ENCODE peak calls at places on chromosomes 12 and 14, in four cellular contexts. One of them, this sample, is unnamed.
A peak's percentile ranks its signal among the peaks of the same experiment; 100 is the strongest.

GRCh38 chr12:7162691-7163114 is 26.8 kb upstream of the PEX5 start:
- DNase-seq in IMR-90: no peak
- DNase-seq in left ventricle myocardium inferior: no peak
- DNase-seq in fibroblast of lung: no peak
- DNase-seq in this sample: no peak

GRCh38 chr12:12734561-12735071 is 17.4 kb downstream of the CDKN1B start:
- DNase-seq in IMR-90: peak; percentile 75
- DNase-seq in left ventricle myocardium inferior: no peak
- DNase-seq in fibroblast of lung: no peak
- DNase-seq in this sample: no peak

GRCh38 chr12:21989819-21990412 is 48.7 kb upstream of the ABCC9 start:
- DNase-seq in IMR-90: peak; percentile 66
- DNase-seq in left ventricle myocardium inferior: no peak
- DNase-seq in fibroblast of lung: peak; percentile 74
- DNase-seq in this sample: peak; percentile 10

GRCh38 chr12:14280921-14281320 is 84.6 kb upstream of the ATF7IP start:
- DNase-seq in IMR-90: no peak
- DNase-seq in left ventricle myocardium inferior: no peak
- DNase-seq in fibroblast of lung: no peak
- DNase-seq in this sample: no peak

GRCh38 chr14:24952851-24953666 is 96.9 kb downstream of the STXBP6 start:
- DNase-seq in IMR-90: peak; percentile 26
- DNase-seq in left ventricle myocardium inferior: no peak
- DNase-seq in fibroblast of lung: no peak
- DNase-seq in this sample: no peak

GRCh38 chr14:23070262-23071129 is 13.2 kb upstream of the CDH24 start:
- DNase-seq in IMR-90: no peak
- DNase-seq in left ventricle myocardium inferior: no peak
- DNase-seq in fibroblast of lung: no peak
- DNase-seq in this sample: no peak

GRCh38 chr12:132608231-132609171 is 1.9 kb downstream of the LRCOL1 start:
- DNase-seq in IMR-90: no peak
- DNase-seq in left ventricle myocardium inferior: no peak
- DNase-seq in fibroblast of lung: peak; percentile 58
- DNase-seq in this sample: no peak

GRCh38 chr14:21039059-21039422 is 3.1 kb upstream of the RNASE7 start:
- DNase-seq in IMR-90: peak; percentile 43
- DNase-seq in left ventricle myocardium inferior: peak; percentile 88
- DNase-seq in fibroblast of lung: peak; percentile 70
- DNase-seq in this sample: peak; percentile 20

GRCh38 chr12:130041983-130042812 is 120.1 kb upstream of the FZD10 start:
- DNase-seq in IMR-90: no peak
- DNase-seq in left ventricle myocardium inferior: no peak
- DNase-seq in fibroblast of lung: no peak
- DNase-seq in this sample: no peak

GRCh38 chr12:63826002-63826585 is 18.4 kb upstream of the SRGAP1 start:
- DNase-seq in IMR-90: peak; percentile 82
- DNase-seq in left ventricle myocardium inferior: no peak
- DNase-seq in fibroblast of lung: peak; percentile 90
- DNase-seq in this sample: no peak

GRCh38 chr12:70609739-70610491 is 27.3 kb downstream of the PTPRB start:
- DNase-seq in IMR-90: no peak
- DNase-seq in left ventricle myocardium inferior: peak; percentile 61
- DNase-seq in fibroblast of lung: peak; percentile 10
- DNase-seq in this sample: no peak

GRCh38 chr14:100148837-100149731 is 10.4 kb downstream of the DEGS2 start:
- DNase-seq in IMR-90: no peak
- DNase-seq in left ventricle myocardium inferior: no peak
- DNase-seq in fibroblast of lung: no peak
- DNase-seq in this sample: no peak

GRCh38 chr12:132689227-132689626 is 1.8 kb downstream of the PXMP2 start:
- DNase-seq in IMR-90: no peak
- DNase-seq in left ventricle myocardium inferior: no peak
- DNase-seq in fibroblast of lung: no peak
- DNase-seq in this sample: no peak

GRCh38 chr14:60618200-60618599 is 31.1 kb downstream of the SIX1 start:
- DNase-seq in IMR-90: no peak
- DNase-seq in left ventricle myocardium inferior: no peak
- DNase-seq in fibroblast of lung: no peak
- DNase-seq in this sample: no peak

GRCh38 chr14:21099596-21099985 is 1.1 kb upstream of the ZNF219 start:
- DNase-seq in IMR-90: no peak
- DNase-seq in left ventricle myocardium inferior: no peak
- DNase-seq in fibroblast of lung: no peak
- DNase-seq in this sample: no peak

GRCh38 chr12:15939111-15939510 is 28.0 kb downstream of the DERA start:
- DNase-seq in IMR-90: no peak
- DNase-seq in left ventricle myocardium inferior: no peak
- DNase-seq in fibroblast of lung: no peak
- DNase-seq in this sample: no peak

GRCh38 chr14:72737560-72737943 is 156.3 kb downstream of the DPF3 start:
- DNase-seq in IMR-90: no peak
- DNase-seq in left ventricle myocardium inferior: no peak
- DNase-seq in fibroblast of lung: no peak
- DNase-seq in this sample: no peak

GRCh38 chr12:112685321-112685720 is 106.2 kb upstream of the RPH3A start:
- DNase-seq in IMR-90: no peak
- DNase-seq in left ventricle myocardium inferior: no peak
- DNase-seq in fibroblast of lung: no peak
- DNase-seq in this sample: no peak

GRCh38 chr14:70873627-70874026 is 33.6 kb upstream of the PCNX1 start:
- DNase-seq in IMR-90: no peak
- DNase-seq in left ventricle myocardium inferior: no peak
- DNase-seq in fibroblast of lung: no peak
- DNase-seq in this sample: no peak

GRCh38 chr12:53051058-53051880 is 1.4 kb downstream of the TNS2 start:
- DNase-seq in IMR-90: peak; percentile 70
- DNase-seq in left ventricle myocardium inferior: peak; percentile 83
- DNase-seq in fibroblast of lung: peak; percentile 76
- DNase-seq in this sample: no peak

GRCh38 chr14:36944307-36945010 is 227.9 kb downstream of the SLC25A21 start:
- DNase-seq in IMR-90: peak; percentile 79
- DNase-seq in left ventricle myocardium inferior: no peak
- DNase-seq in fibroblast of lung: peak; percentile 54
- DNase-seq in this sample: peak; percentile 78

GRCh38 chr12:100566887-100567637 is 6.4 kb upstream of the GAS2L3 start:
- DNase-seq in IMR-90: peak; percentile 34
- DNase-seq in left ventricle myocardium inferior: no peak
- DNase-seq in fibroblast of lung: peak; percentile 8
- DNase-seq in this sample: no peak

GRCh38 chr12:80183939-80184338 is 84.6 kb downstream of the OTOGL start:
- DNase-seq in IMR-90: peak; percentile 22
- DNase-seq in left ventricle myocardium inferior: no peak
- DNase-seq in fibroblast of lung: peak; percentile 38
- DNase-seq in this sample: no peak

DNA sequence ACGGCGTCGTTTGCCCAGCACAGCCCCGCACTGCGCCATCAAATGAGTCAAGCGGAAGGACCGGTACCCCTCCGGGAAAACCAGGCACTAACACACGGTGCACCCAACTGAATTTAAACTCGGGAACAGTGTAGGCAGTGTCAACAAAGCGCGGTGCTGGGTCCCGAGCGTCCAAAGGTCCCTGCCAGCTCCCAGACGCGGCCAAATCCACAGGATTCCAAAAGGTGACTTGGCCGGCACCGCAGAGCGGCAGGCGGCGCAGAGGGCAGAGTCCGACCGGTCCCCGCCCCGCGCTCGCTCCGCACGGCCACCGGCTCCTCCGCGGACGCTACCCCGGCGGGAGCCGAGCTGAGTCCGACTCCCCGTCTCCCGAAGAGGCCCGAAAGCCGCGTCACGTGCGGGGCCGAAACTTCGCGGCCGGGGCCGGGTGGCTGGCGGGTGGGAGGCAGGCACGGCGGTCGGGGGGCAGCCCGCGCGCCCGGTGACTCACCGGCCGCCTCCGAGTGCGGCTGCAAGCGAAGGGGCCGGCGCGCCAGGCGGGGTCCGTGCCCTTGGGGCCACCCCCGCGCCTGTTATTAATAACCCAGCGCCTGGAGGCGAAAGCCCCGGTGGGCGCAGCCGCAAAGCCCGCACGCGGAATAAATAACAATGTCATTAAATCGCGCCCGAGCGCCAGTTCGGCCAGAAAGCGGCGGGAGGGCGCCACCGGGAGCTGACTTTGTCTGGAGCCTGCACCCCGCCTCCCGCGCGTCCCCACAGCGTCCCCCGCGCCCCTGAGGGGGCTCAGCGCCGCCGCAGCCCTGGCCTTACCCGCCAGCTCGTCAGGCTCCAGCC is 823 bp downstream of the DENND5B start:
- DNase-seq in IMR-90: peak; percentile 58
- DNase-seq in left ventricle myocardium inferior: peak; percentile 73
- DNase-seq in fibroblast of lung: peak; percentile 65
- DNase-seq in this sample: no peak
- TF ChIP-seq CTCF in IMR-90: no peak
- TF ChIP-seq CTCF in left ventricle myocardium inferior: peak; percentile 17
- TF ChIP-seq CTCF in fibroblast of lung: no peak
- TF ChIP-seq CTCF in this sample: no peak

DNA sequence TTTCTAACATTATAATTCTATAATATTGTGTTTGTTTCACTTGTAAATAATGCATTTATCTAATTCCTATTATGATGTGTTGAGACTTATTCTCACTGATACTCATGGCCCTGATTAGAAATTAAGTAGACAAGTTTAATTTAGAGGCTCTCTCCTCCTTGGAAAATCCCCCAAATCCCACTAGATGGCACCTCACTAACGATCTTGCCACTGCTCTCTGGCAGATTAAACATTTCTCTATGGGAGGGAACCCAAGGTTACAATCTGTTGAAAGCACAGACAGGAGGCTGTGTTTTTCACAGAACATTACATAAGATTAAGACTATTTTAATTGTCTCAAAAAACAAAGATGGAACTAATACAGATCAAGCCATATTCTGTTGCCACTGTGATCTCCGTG is 318.7 kb downstream of the LRFN5 start:
- DNase-seq in IMR-90: peak; percentile 1
- DNase-seq in left ventricle myocardium inferior: no peak
- DNase-seq in fibroblast of lung: peak; percentile 65
- DNase-seq in this sample: no peak
- TF ChIP-seq CTCF in IMR-90: peak; percentile 32
- TF ChIP-seq CTCF in left ventricle myocardium inferior: no peak
- TF ChIP-seq CTCF in fibroblast of lung: no peak
- TF ChIP-seq CTCF in this sample: peak; percentile 15

DNA sequence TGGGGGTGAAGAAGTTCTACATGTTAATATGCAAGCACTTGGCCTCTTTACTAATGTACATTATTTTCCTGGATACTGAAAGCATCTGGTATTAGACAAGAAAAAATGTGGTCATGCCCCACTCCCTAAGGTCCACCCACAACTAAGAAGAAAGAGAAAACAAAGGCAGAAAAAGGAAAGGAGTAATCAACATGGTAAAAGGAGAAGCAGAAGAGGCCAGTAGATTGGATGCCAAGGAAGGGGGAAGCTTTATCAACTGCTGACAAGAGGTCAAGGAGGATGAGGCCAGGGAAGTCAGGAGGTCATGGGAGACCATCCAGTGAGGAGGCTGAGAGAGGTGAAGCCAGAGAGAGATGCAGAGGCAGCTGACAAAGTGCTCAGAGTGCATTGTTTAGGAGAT is 383.5 kb downstream of the ZFP36L1 start:
- DNase-seq in IMR-90: no peak
- DNase-seq in left ventricle myocardium inferior: no peak
- DNase-seq in fibroblast of lung: no peak
- DNase-seq in this sample: no peak
- TF ChIP-seq CTCF in IMR-90: no peak
- TF ChIP-seq CTCF in left ventricle myocardium inferior: no peak
- TF ChIP-seq CTCF in fibroblast of lung: no peak
- TF ChIP-seq CTCF in this sample: no peak

GRCh38 chr14:77991128-77991772 is 178.9 kb upstream of the NRXN3 start:
- DNase-seq in IMR-90: no peak
- DNase-seq in left ventricle myocardium inferior: no peak
- DNase-seq in fibroblast of lung: no peak
- DNase-seq in this sample: no peak
- TF ChIP-seq CTCF in IMR-90: no peak
- TF ChIP-seq CTCF in left ventricle myocardium inferior: peak; percentile 19
- TF ChIP-seq CTCF in fibroblast of lung: no peak
- TF ChIP-seq CTCF in this sample: no peak

GRCh38 chr12:56601503-56601902 is 28.6 kb downstream of the BAZ2A start:
- DNase-seq in IMR-90: no peak
- DNase-seq in left ventricle myocardium inferior: no peak
- DNase-seq in fibroblast of lung: no peak
- DNase-seq in this sample: no peak
- TF ChIP-seq CTCF in IMR-90: no peak
- TF ChIP-seq CTCF in left ventricle myocardium inferior: no peak
- TF ChIP-seq CTCF in fibroblast of lung: no peak
- TF ChIP-seq CTCF in this sample: no peak

GRCh38 chr12:104655059-104655609 is 198.4 kb downstream of the CHST11 start:
- DNase-seq in IMR-90: no peak
- DNase-seq in left ventricle myocardium inferior: no peak
- DNase-seq in fibroblast of lung: no peak
- DNase-seq in this sample: no peak

GRCh38 chr12:104652910-104653309 is 196.2 kb downstream of the CHST11 start:
- DNase-seq in IMR-90: no peak
- DNase-seq in left ventricle myocardium inferior: no peak
- DNase-seq in fibroblast of lung: no peak
- DNase-seq in this sample: no peak

GRCh38 chr12:104651812-104652211 is 195.1 kb downstream of the CHST11 start:
- DNase-seq in IMR-90: no peak
- DNase-seq in left ventricle myocardium inferior: no peak
- DNase-seq in fibroblast of lung: no peak
- DNase-seq in this sample: no peak

GRCh38 chr12:104656383-104656782 is 199.6 kb downstream of the CHST11 start:
- DNase-seq in IMR-90: no peak
- DNase-seq in left ventricle myocardium inferior: no peak
- DNase-seq in fibroblast of lung: no peak
- DNase-seq in this sample: no peak

GRCh38 chr12:104653730-104654328 is 197.1 kb downstream of the CHST11 start:
- DNase-seq in IMR-90: no peak
- DNase-seq in left ventricle myocardium inferior: no peak
- DNase-seq in fibroblast of lung: no peak
- DNase-seq in this sample: no peak
- TF ChIP-seq CTCF in IMR-90: peak; percentile 22
- TF ChIP-seq CTCF in left ventricle myocardium inferior: peak; percentile 35
- TF ChIP-seq CTCF in fibroblast of lung: no peak
- TF ChIP-seq CTCF in this sample: no peak

GRCh38 chr12:67222302-67222701 is 46.9 kb upstream of the CAND1 start:
- DNase-seq in IMR-90: peak; percentile 10
- DNase-seq in left ventricle myocardium inferior: no peak
- DNase-seq in fibroblast of lung: no peak
- DNase-seq in this sample: no peak
- TF ChIP-seq CTCF in IMR-90: peak; percentile 18
- TF ChIP-seq CTCF in left ventricle myocardium inferior: peak; percentile 52
- TF ChIP-seq CTCF in fibroblast of lung: peak; percentile 22
- TF ChIP-seq CTCF in this sample: peak; percentile 19

GRCh38 chr12:989751-990278 is 1.2 kb upstream of the ERC1 start:
- DNase-seq in IMR-90: peak; percentile 81
- DNase-seq in left ventricle myocardium inferior: no peak
- DNase-seq in fibroblast of lung: peak; percentile 78
- DNase-seq in this sample: no peak

GRCh38 chr12:991350-992278 is 591 bp downstream of the ERC1 start:
- DNase-seq in IMR-90: peak; percentile 29
- DNase-seq in left ventricle myocardium inferior: no peak
- DNase-seq in fibroblast of lung: no peak
- DNase-seq in this sample: no peak

GRCh38 chr12:990308-990648 is 745 bp upstream of the ERC1 start:
- DNase-seq in IMR-90: peak; percentile 74
- DNase-seq in left ventricle myocardium inferior: peak; percentile 64
- DNase-seq in fibroblast of lung: peak; percentile 66
- DNase-seq in this sample: no peak

GRCh38 chr12:989051-989450 is 2.0 kb upstream of the ERC1 start:
- DNase-seq in IMR-90: no peak
- DNase-seq in left ventricle myocardium inferior: no peak
- DNase-seq in fibroblast of lung: no peak
- DNase-seq in this sample: no peak

GRCh38 chr12:990649-991349 is at the start of gene ERC1:
- DNase-seq in IMR-90: peak; percentile 87
- DNase-seq in left ventricle myocardium inferior: peak; percentile 91
- DNase-seq in fibroblast of lung: peak; percentile 94
- DNase-seq in this sample: peak; percentile 75
- TF ChIP-seq CTCF in IMR-90: peak; percentile 1
- TF ChIP-seq CTCF in left ventricle myocardium inferior: no peak
- TF ChIP-seq CTCF in fibroblast of lung: no peak
- TF ChIP-seq CTCF in this sample: no peak